ENCODE peak calls at places on chromosomes 5 and 9, in seven cellular contexts. B, X, U, I, J, M and T are unnamed samples.

GRCh38 chr5:154477382-154478223 is 424 bp downstream of the HAND1 start:
- DNase-seq in M (no peak), X (peak; percentile 17), J (no peak), B (no peak), U (no peak), I (no peak), T (no peak)

GRCh38 chr5:74653991-74654390 is 13.5 kb upstream of the ENC1 start:
- DNase-seq in B (no peak), M (no peak), J (no peak), U (no peak), X (peak; percentile 48), I (no peak), T (no peak)

GRCh38 chr5:135880801-135881200 is 14.8 kb downstream of the IL9 start:
- DNase-seq in U (no peak), I (no peak), M (peak; percentile 12), B (no peak), J (no peak), X (peak; percentile 85), T (peak; percentile 40)

GRCh38 chr5:85646641-85647040 is 971.1 kb upstream of the COX7C start:
- DNase-seq in I (no peak), U (no peak), J (no peak), X (no peak), B (no peak), M (no peak), T (no peak)

GRCh38 chr5:132484386-132484715 is 6.2 kb downstream of the IRF1 start:
- DNase-seq in M (no peak), X (no peak), B (no peak), I (no peak), J (no peak), U (peak; percentile 49), T (no peak)

GRCh38 chr5:36496471-36496870 is 109.9 kb upstream of the SLC1A3 start:
- DNase-seq in X (no peak), M (no peak), U (no peak), I (no peak), J (no peak), B (no peak), T (no peak)

GRCh38 chr9:100919526-100919925 is 109.0 kb upstream of the PLPPR1 start:
- DNase-seq in M (no peak), U (no peak), I (no peak), B (no peak), X (no peak), J (no peak), T (no peak)

GRCh38 chr9:122606587-122606986 is 8.0 kb upstream of the OR1Q1 start:
- DNase-seq in I (no peak), B (no peak), M (no peak), J (no peak), X (no peak), U (no peak), T (no peak)

GRCh38 chr9:117178596-117179111 is 236.2 kb downstream of the ASTN2 start:
- DNase-seq in X (no peak), I (no peak), U (no peak), B (no peak), M (peak; percentile 61), J (no peak), T (no peak)